ENCODE peak calls at places on chromosomes 16 and 17, in ten cellular contexts. One of them, this sample, is unnamed. For H3K9me2, the result is how much of the 10 kb centered on the place peaks cover.

GRCh38 chr16:28207425-28207824 is 4.3 kb downstream of the XPO6 start:
- DNase-seq in SK-N-SH: no peak
- DNase-seq in GM23338: no peak
- DNase-seq in MM.1S: no peak
- DNase-seq in GM23248: no peak
- DNase-seq in OCI-LY7: no peak
- DNase-seq in PC-9: no peak
- DNase-seq in PC-3: no peak
- DNase-seq in HCT116: no peak
- DNase-seq in hepatocyte: no peak
- DNase-seq in this sample: no peak

GRCh38 chr17:56074366-56074765 is 78.9 kb upstream of the ANKFN1 start:
- DNase-seq in SK-N-SH: no peak
- DNase-seq in GM23338: no peak
- DNase-seq in MM.1S: no peak
- DNase-seq in GM23248: no peak
- DNase-seq in OCI-LY7: no peak
- DNase-seq in PC-9: no peak
- DNase-seq in PC-3: no peak
- DNase-seq in HCT116: no peak
- DNase-seq in hepatocyte: peak
- DNase-seq in this sample: no peak

GRCh38 chr16:52068447-52069074 is 478.4 kb downstream of the TOX3 start:
- DNase-seq in SK-N-SH: peak
- DNase-seq in GM23338: peak
- DNase-seq in MM.1S: peak
- DNase-seq in GM23248: peak
- DNase-seq in OCI-LY7: no peak
- DNase-seq in PC-9: no peak
- DNase-seq in PC-3: peak
- DNase-seq in HCT116: no peak
- DNase-seq in hepatocyte: peak
- DNase-seq in this sample: peak

GRCh38 chr16:74168445-74168844 is 128.2 kb upstream of the PSMD7 start:
- DNase-seq in SK-N-SH: no peak
- DNase-seq in GM23338: no peak
- DNase-seq in MM.1S: no peak
- DNase-seq in GM23248: no peak
- DNase-seq in OCI-LY7: no peak
- DNase-seq in PC-9: no peak
- DNase-seq in PC-3: no peak
- DNase-seq in HCT116: no peak
- DNase-seq in hepatocyte: no peak
- DNase-seq in this sample: no peak

GRCh38 chr16:12763517-12763916 is 40.2 kb downstream of the CPPED1 start:
- DNase-seq in SK-N-SH: peak
- DNase-seq in GM23338: no peak
- DNase-seq in MM.1S: no peak
- DNase-seq in GM23248: no peak
- DNase-seq in OCI-LY7: no peak
- DNase-seq in PC-9: no peak
- DNase-seq in PC-3: no peak
- DNase-seq in HCT116: no peak
- DNase-seq in hepatocyte: no peak
- DNase-seq in this sample: no peak

GRCh38 chr16:4214215-4214621 is 27.7 kb downstream of the SRL start:
- DNase-seq in SK-N-SH: no peak
- DNase-seq in GM23338: no peak
- DNase-seq in MM.1S: no peak
- DNase-seq in GM23248: peak
- DNase-seq in OCI-LY7: no peak
- DNase-seq in PC-9: peak
- DNase-seq in PC-3: peak
- DNase-seq in HCT116: peak
- DNase-seq in hepatocyte: peak
- DNase-seq in this sample: no peak

GRCh38 chr16:85746431-85747227 is 4.3 kb downstream of the C16orf74 start:
- DNase-seq in SK-N-SH: no peak
- DNase-seq in GM23338: no peak
- DNase-seq in MM.1S: no peak
- DNase-seq in GM23248: peak
- DNase-seq in OCI-LY7: peak
- DNase-seq in PC-9: peak
- DNase-seq in PC-3: peak
- DNase-seq in HCT116: peak
- DNase-seq in hepatocyte: no peak
- DNase-seq in this sample: no peak

GRCh38 chr17:28944862-28945741 is 6.2 kb downstream of the PHF12 start:
- DNase-seq in SK-N-SH: no peak
- DNase-seq in GM23338: no peak
- DNase-seq in MM.1S: no peak
- DNase-seq in GM23248: peak
- DNase-seq in OCI-LY7: no peak
- DNase-seq in PC-9: no peak
- DNase-seq in PC-3: peak
- DNase-seq in HCT116: no peak
- DNase-seq in hepatocyte: no peak
- DNase-seq in this sample: peak

GRCh38 chr17:74527081-74527480 is 4.2 kb downstream of the CD300LB start:
- DNase-seq in SK-N-SH: no peak
- DNase-seq in GM23338: no peak
- DNase-seq in MM.1S: no peak
- DNase-seq in GM23248: no peak
- DNase-seq in OCI-LY7: no peak
- DNase-seq in PC-9: no peak
- DNase-seq in PC-3: no peak
- DNase-seq in HCT116: no peak
- DNase-seq in hepatocyte: no peak
- DNase-seq in this sample: no peak

GRCh38 chr17:4715071-4715749 is 4.8 kb downstream of the ARRB2 start:
- DNase-seq in SK-N-SH: no peak
- DNase-seq in GM23338: no peak
- DNase-seq in MM.1S: no peak
- DNase-seq in GM23248: no peak
- DNase-seq in OCI-LY7: no peak
- DNase-seq in PC-9: no peak
- DNase-seq in PC-3: no peak
- DNase-seq in HCT116: no peak
- DNase-seq in hepatocyte: no peak
- DNase-seq in this sample: no peak

GRCh38 chr17:7095642-7096041 is 15.6 kb upstream of the CLEC10A start:
- DNase-seq in SK-N-SH: no peak
- DNase-seq in GM23338: no peak
- DNase-seq in MM.1S: no peak
- DNase-seq in GM23248: no peak
- DNase-seq in OCI-LY7: peak
- DNase-seq in PC-9: no peak
- DNase-seq in PC-3: no peak
- DNase-seq in HCT116: no peak
- DNase-seq in hepatocyte: no peak
- DNase-seq in this sample: no peak

GRCh38 chr17:4562000-4562969 is 1.9 kb upstream of the GGT6 start:
- DNase-seq in SK-N-SH: no peak
- DNase-seq in GM23338: no peak
- DNase-seq in MM.1S: peak
- DNase-seq in GM23248: no peak
- DNase-seq in OCI-LY7: peak
- DNase-seq in PC-9: no peak
- DNase-seq in PC-3: no peak
- DNase-seq in HCT116: no peak
- DNase-seq in hepatocyte: no peak
- DNase-seq in this sample: no peak

GRCh38 chr17:4896332-4897197 is 2.8 kb upstream of the C17orf107 start:
- DNase-seq in SK-N-SH: no peak
- DNase-seq in GM23338: no peak
- DNase-seq in MM.1S: no peak
- DNase-seq in GM23248: no peak
- DNase-seq in OCI-LY7: no peak
- DNase-seq in PC-9: no peak
- DNase-seq in PC-3: no peak
- DNase-seq in HCT116: no peak
- DNase-seq in hepatocyte: no peak
- DNase-seq in this sample: no peak

GRCh38 chr17:16439867-16440351 is 24.5 kb downstream of the TRPV2 start:
- DNase-seq in SK-N-SH: no peak
- DNase-seq in GM23338: no peak
- DNase-seq in MM.1S: peak
- DNase-seq in GM23248: peak
- DNase-seq in OCI-LY7: peak
- DNase-seq in PC-9: no peak
- DNase-seq in PC-3: peak
- DNase-seq in HCT116: no peak
- DNase-seq in hepatocyte: no peak
- DNase-seq in this sample: peak

GRCh38 chr17:4498461-4499397 is at the start of gene SPNS2:
- DNase-seq in SK-N-SH: peak
- DNase-seq in GM23338: peak
- DNase-seq in MM.1S: peak
- DNase-seq in GM23248: peak
- DNase-seq in OCI-LY7: peak
- DNase-seq in PC-9: peak
- DNase-seq in PC-3: peak
- DNase-seq in HCT116: no peak
- DNase-seq in hepatocyte: peak
- DNase-seq in this sample: peak

GRCh38 chr17:15892679-15893332 is 52.1 kb upstream of the ADORA2B start:
- DNase-seq in SK-N-SH: no peak
- DNase-seq in GM23338: no peak
- DNase-seq in MM.1S: no peak
- DNase-seq in GM23248: no peak
- DNase-seq in OCI-LY7: no peak
- DNase-seq in PC-9: peak
- DNase-seq in PC-3: peak
- DNase-seq in HCT116: no peak
- DNase-seq in hepatocyte: no peak
- DNase-seq in this sample: no peak

GRCh38 chr16:6483634-6484033 is 849.0 kb upstream of the RBFOX1 start:
- DNase-seq in SK-N-SH: peak
- DNase-seq in GM23338: peak
- DNase-seq in MM.1S: no peak
- DNase-seq in GM23248: no peak
- DNase-seq in OCI-LY7: no peak
- DNase-seq in PC-9: no peak
- DNase-seq in PC-3: no peak
- DNase-seq in HCT116: no peak
- DNase-seq in hepatocyte: no peak
- DNase-seq in this sample: no peak

GRCh38 chr16:2095918-2096582 is 39.6 kb downstream of the PKD1 start:
- DNase-seq in SK-N-SH: peak
- DNase-seq in GM23338: no peak
- DNase-seq in MM.1S: no peak
- DNase-seq in GM23248: no peak
- DNase-seq in OCI-LY7: no peak
- DNase-seq in PC-9: no peak
- DNase-seq in PC-3: no peak
- DNase-seq in HCT116: no peak
- DNase-seq in hepatocyte: no peak
- DNase-seq in this sample: no peak
- H3K9me2 ChIP-seq in SK-N-SH: under half
- H3K9me2 ChIP-seq in GM23338: under half
- H3K9me2 ChIP-seq in MM.1S: under half
- H3K9me2 ChIP-seq in GM23248: under half
- H3K9me2 ChIP-seq in OCI-LY7: under half
- H3K9me2 ChIP-seq in PC-9: under half
- H3K9me2 ChIP-seq in PC-3: under half
- H3K9me2 ChIP-seq in HCT116: under half
- H3K9me2 ChIP-seq in hepatocyte: under half
- H3K9me2 ChIP-seq in this sample: under half

DNA sequence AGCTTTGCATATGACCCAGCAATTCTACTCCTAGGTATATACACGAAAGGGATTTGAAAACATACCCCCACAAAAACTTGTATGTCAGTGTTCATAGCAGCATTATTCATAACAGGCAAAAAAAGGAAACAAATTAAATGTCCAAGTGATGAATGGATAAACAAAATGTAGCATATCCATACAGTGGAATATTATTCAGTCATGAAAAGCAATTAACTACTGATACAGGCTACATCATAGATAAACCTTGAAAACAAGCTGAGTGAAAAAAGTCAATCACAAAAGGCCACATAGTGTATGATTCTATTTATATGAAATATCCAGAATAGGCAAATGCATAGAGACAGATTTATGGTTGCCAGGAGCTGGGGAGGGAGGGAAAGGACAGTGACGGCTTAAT is 676 bp downstream of the EME1 start:
- DNase-seq in SK-N-SH: no peak
- DNase-seq in GM23338: no peak
- DNase-seq in MM.1S: no peak
- DNase-seq in GM23248: no peak
- DNase-seq in OCI-LY7: no peak
- DNase-seq in PC-9: no peak
- DNase-seq in PC-3: no peak
- DNase-seq in HCT116: no peak
- DNase-seq in hepatocyte: no peak
- DNase-seq in this sample: no peak
- H2AFZ ChIP-seq in SK-N-SH: peak
- H2AFZ ChIP-seq in GM23338: peak
- H2AFZ ChIP-seq in MM.1S: peak
- H2AFZ ChIP-seq in GM23248: peak
- H2AFZ ChIP-seq in OCI-LY7: peak
- H2AFZ ChIP-seq in PC-9: no peak
- H2AFZ ChIP-seq in PC-3: peak
- H2AFZ ChIP-seq in HCT116: no peak
- H2AFZ ChIP-seq in hepatocyte: peak
- H2AFZ ChIP-seq in this sample: no peak

GRCh38 chr17:65009848-65010247 is 46.7 kb downstream of the GNA13 start:
- DNase-seq in SK-N-SH: no peak
- DNase-seq in GM23338: no peak
- DNase-seq in MM.1S: no peak
- DNase-seq in GM23248: no peak
- DNase-seq in OCI-LY7: no peak
- DNase-seq in PC-9: no peak
- DNase-seq in PC-3: no peak
- DNase-seq in HCT116: no peak
- DNase-seq in hepatocyte: no peak
- DNase-seq in this sample: no peak
- H3K9me2 ChIP-seq in SK-N-SH: under half
- H3K9me2 ChIP-seq in GM23338: under half
- H3K9me2 ChIP-seq in MM.1S: under half
- H3K9me2 ChIP-seq in GM23248: under half
- H3K9me2 ChIP-seq in OCI-LY7: under half
- H3K9me2 ChIP-seq in PC-9: under half
- H3K9me2 ChIP-seq in PC-3: under half
- H3K9me2 ChIP-seq in HCT116: under half
- H3K9me2 ChIP-seq in hepatocyte: under half
- H3K9me2 ChIP-seq in this sample: under half

DNA sequence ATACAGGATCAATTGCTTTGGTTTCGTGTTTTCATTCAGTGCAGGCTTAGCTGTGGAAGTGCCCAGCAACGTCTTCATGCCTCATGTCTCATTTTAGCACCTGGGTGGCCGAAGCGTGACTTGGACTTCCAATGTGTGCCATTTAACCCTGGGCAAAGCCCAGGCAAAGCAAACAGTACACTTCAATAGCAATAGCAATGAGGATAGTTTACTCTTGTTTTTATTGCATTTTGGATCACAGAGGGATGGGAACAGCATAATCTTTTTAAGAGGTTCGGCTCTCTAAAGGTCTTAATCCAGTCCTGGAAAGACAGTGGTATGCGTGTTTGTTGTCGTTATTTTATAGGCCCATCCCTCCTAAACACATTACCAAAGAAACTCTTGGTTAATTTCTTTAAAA is 86.2 kb downstream of the HS3ST3B1 start:
- DNase-seq in SK-N-SH: no peak
- DNase-seq in GM23338: no peak
- DNase-seq in MM.1S: no peak
- DNase-seq in GM23248: no peak
- DNase-seq in OCI-LY7: no peak
- DNase-seq in PC-9: no peak
- DNase-seq in PC-3: no peak
- DNase-seq in HCT116: no peak
- DNase-seq in hepatocyte: no peak
- DNase-seq in this sample: no peak
- H2AFZ ChIP-seq in SK-N-SH: no peak
- H2AFZ ChIP-seq in GM23338: no peak
- H2AFZ ChIP-seq in MM.1S: no peak
- H2AFZ ChIP-seq in GM23248: no peak
- H2AFZ ChIP-seq in OCI-LY7: peak
- H2AFZ ChIP-seq in PC-9: no peak
- H2AFZ ChIP-seq in PC-3: no peak
- H2AFZ ChIP-seq in HCT116: no peak
- H2AFZ ChIP-seq in hepatocyte: no peak
- H2AFZ ChIP-seq in this sample: no peak